ENCODE peak calls at places on chromosomes 5 and 9, in ten cellular contexts. J is hepatocyte, F is Peyer's patch, O is small intestine, E is GM23338, N is cardiac muscle cell, M is fibroblast of lung, R is esophagus squamous epithelium, A is neural progenitor cell, S is pancreas. L is an unnamed sample. For H3K4me1 and H3K36me3, the result is how much of the 10 kb centered on the place peaks cover.

GRCh38 chr9:16921855-16922254 is 51.4 kb upstream of the BNC2 start:
- DNase-seq in E (peak), A (no peak), R (no peak), F (no peak), O (peak), M (peak), J (peak), S (no peak), N (no peak), L (no peak)

GRCh38 chr9:114769664-114770063 is 36.2 kb downstream of the TNFSF15 start:
- DNase-seq in R (no peak), A (no peak), M (peak), E (no peak), N (no peak), S (no peak), J (no peak), F (no peak), O (no peak), L (no peak)

GRCh38 chr9:69932901-69933300 is 110.7 kb upstream of the MAMDC2 start:
- DNase-seq in N (peak), O (no peak), E (peak), A (peak), J (peak), S (no peak), F (no peak), R (no peak), M (no peak), L (no peak)

GRCh38 chr9:93470391-93470790 is 17.0 kb upstream of the FAM120AOS start:
- DNase-seq in E (no peak), J (no peak), R (no peak), M (no peak), S (no peak), F (no peak), O (no peak), N (no peak), A (no peak), L (no peak)

GRCh38 chr5:148687427-148687826 is 33.1 kb upstream of the HTR4 start:
- DNase-seq in F (no peak), M (peak), S (no peak), E (peak), R (no peak), O (peak), J (peak), N (peak), A (peak), L (no peak)

GRCh38 chr9:115127191-115127817 is 9.3 kb upstream of the TNC start:
- DNase-seq in R (no peak), O (no peak), F (no peak), E (no peak), S (no peak), A (no peak), M (peak), J (no peak), N (peak), L (no peak)

GRCh38 chr9:37002036-37002412 is 32.0 kb downstream of the PAX5 start:
- DNase-seq in J (no peak), S (no peak), A (no peak), E (no peak), R (no peak), M (no peak), F (no peak), N (no peak), O (no peak), L (no peak)

GRCh38 chr9:7094052-7094451 is 336.3 kb downstream of the KDM4C start:
- DNase-seq in E (peak), F (no peak), S (no peak), O (no peak), A (peak), J (no peak), N (peak), R (no peak), M (no peak), L (no peak)

GRCh38 chr5:179900707-179901106 is 7.0 kb downstream of the TBC1D9B start:
- DNase-seq in A (no peak), F (no peak), J (no peak), E (no peak), S (peak), N (no peak), R (no peak), M (no peak), O (no peak), L (no peak)

GRCh38 chr9:14251146-14252071 is 62.5 kb downstream of the NFIB start:
- DNase-seq in F (no peak), A (peak), S (peak), E (peak), M (peak), O (peak), R (no peak), N (peak), J (peak), L (peak)
- H3K27ac ChIP-seq in F (peak), A (no peak), S (peak), E (peak), M (peak), O (peak), R (peak), N (no peak), J (peak), L (peak)

GRCh38 chr5:113216545-113216944 is 218.2 kb downstream of the TSSK1B start:
- DNase-seq in O (no peak), R (no peak), M (no peak), A (no peak), F (no peak), S (no peak), E (no peak), N (no peak), J (no peak), L (no peak)
- H3K4me1 ChIP-seq in O (under half), R (under half), M (under half), A (half or more), F (under half), S (under half), E (half or more), N (half or more), J (under half), L (under half)

DNA sequence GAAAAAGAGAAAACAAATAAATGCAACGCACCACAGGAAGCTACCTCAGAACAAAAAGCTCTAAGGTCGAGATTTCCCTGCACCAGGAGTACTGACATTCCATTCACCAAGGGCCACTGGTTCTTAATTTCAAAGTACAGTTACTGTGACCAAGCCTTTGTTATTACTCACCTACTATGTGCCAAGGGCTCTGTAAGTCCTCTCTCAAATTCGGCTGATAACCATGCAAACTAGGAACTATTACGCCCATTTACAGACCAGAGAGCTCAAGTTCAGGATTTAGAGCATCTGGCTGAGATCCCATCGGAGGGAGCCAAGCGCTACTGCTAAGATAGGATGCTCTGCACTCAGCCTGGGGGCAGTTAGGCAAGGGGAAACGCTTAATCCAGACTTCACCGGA is 5.6 kb downstream of the MYO10 start:
- DNase-seq in S (no peak), F (no peak), N (no peak), E (peak), O (peak), R (no peak), J (no peak), A (peak), M (no peak), L (no peak)
- H3K36me3 ChIP-seq in S (under half), F (under half), N (under half), E (under half), O (under half), R (under half), J (under half), A (under half), M (under half), L (under half)

GRCh38 chr9:123927625-123928308 is 2.2 kb downstream of the DENND1A start:
- DNase-seq in O (peak), R (no peak), S (no peak), J (peak), M (no peak), F (no peak), E (no peak), N (peak), A (no peak), L (no peak)

GRCh38 chr9:123929177-123929869 is 603 bp downstream of the DENND1A start:
- DNase-seq in F (peak), E (peak), S (peak), J (peak), A (peak), R (no peak), M (no peak), O (peak), N (no peak), L (peak)

GRCh38 chr9:123926986-123927385 is 2.9 kb downstream of the DENND1A start:
- DNase-seq in R (no peak), J (no peak), S (no peak), O (no peak), E (no peak), F (no peak), M (no peak), N (no peak), A (no peak), L (no peak)

GRCh38 chr9:123929870-123930831 is at the start of gene DENND1A:
- DNase-seq in O (peak), F (peak), S (peak), A (peak), R (peak), E (peak), J (peak), N (peak), M (peak), L (peak)

GRCh38 chr9:123928471-123929176 is 1.3 kb downstream of the DENND1A start:
- DNase-seq in J (no peak), M (peak), R (no peak), O (no peak), F (no peak), E (no peak), S (no peak), A (no peak), N (no peak), L (no peak)
- H3K27ac ChIP-seq in J (peak), M (peak), R (peak), O (peak), F (peak), E (no peak), S (no peak), A (no peak), N (no peak), L (no peak)

GRCh38 chr9:104907278-104907951 is 20.5 kb downstream of the ABCA1 start:
- DNase-seq in O (no peak), S (no peak), J (no peak), F (no peak), E (no peak), M (peak), N (peak), R (no peak), A (no peak), L (no peak)

GRCh38 chr9:104903609-104904008 is 24.3 kb downstream of the ABCA1 start:
- DNase-seq in N (peak), A (no peak), F (no peak), M (peak), R (no peak), O (no peak), J (peak), E (no peak), S (no peak), L (no peak)

GRCh38 chr9:104905931-104906330 is 22.0 kb downstream of the ABCA1 start:
- DNase-seq in J (no peak), F (no peak), N (peak), O (no peak), E (no peak), A (no peak), M (peak), S (no peak), R (no peak), L (no peak)

GRCh38 chr9:104906441-104907277 is 21.3 kb downstream of the ABCA1 start:
- DNase-seq in M (peak), J (no peak), E (no peak), O (no peak), N (peak), S (no peak), A (no peak), F (no peak), R (no peak), L (no peak)

GRCh38 chr9:104905153-104905901 is 22.6 kb downstream of the ABCA1 start:
- DNase-seq in M (no peak), A (no peak), N (no peak), O (no peak), E (no peak), R (no peak), F (no peak), S (no peak), J (no peak), L (no peak)
- H3K4me1 ChIP-seq in M (under half), A (under half), N (under half), O (under half), E (under half), R (half or more), F (under half), S (under half), J (under half), L (under half)

GRCh38 chr9:122256206-122256605 is 8.4 kb downstream of the RBM18 start:
- DNase-seq in N (no peak), M (no peak), A (no peak), E (no peak), O (no peak), F (no peak), S (no peak), J (no peak), R (no peak), L (no peak)
- H3K36me3 ChIP-seq in N (under half), M (under half), A (under half), E (under half), O (under half), F (half or more), S (under half), J (under half), R (half or more), L (under half)